ENCODE peak calls at places on chromosomes 16 and 17, in nine cellular contexts. Y is body of pancreas; B is ovary; F is NCI-H510A; M is activated T-helper 2 cell treated with anti-CD3 and anti-CD28 coated beads, Interferon-gamma antibody, Interleukin-2, Interleukin-4, amounts not matched to agents 10 μg/mL and 5 μg/mL and 100 μg/mL, durations not matched to agents 14 hours and 24 hours and 36 hours; T is stomach; J is stimulated activated CD8-positive, alpha-beta memory T cell treated with anti-CD3 and anti-CD28 coated beads, Interleukin-15, amount 100 ng/mL, for 24 hours; N is EH; U is foreskin fibroblast. L is an unnamed sample.

GRCh38 chr17:33925650-33926049 is 329.4 kb upstream of the CCL2 start:
- DNase-seq in Y (no peak), B (no peak), F (no peak), M (no peak), T (no peak), J (no peak), N (no peak), U (no peak), L (no peak)

GRCh38 chr16:67128417-67128816 is 18.7 kb downstream of the PHAF1 start:
- DNase-seq in Y (no peak), B (no peak), F (no peak), M (no peak), T (no peak), J (no peak), N (no peak), U (no peak), L (no peak)

GRCh38 chr17:57040571-57040970 is 44.5 kb upstream of the AKAP1 start:
- DNase-seq in Y (no peak), B (no peak), F (no peak), M (no peak), T (no peak), J (no peak), N (no peak), U (no peak), L (no peak)

GRCh38 chr17:30332057-30332542 is 1.8 kb downstream of the TMIGD1 start:
- DNase-seq in Y (no peak), B (no peak), F (no peak), M (peak; percentile 51), T (no peak), J (no peak), N (peak; percentile 89), U (peak; percentile 60), L (peak; percentile 81)

GRCh38 chr17:36131436-36131835 is 27.8 kb downstream of the CCL4 start:
- DNase-seq in Y (no peak), B (no peak), F (no peak), M (no peak), T (no peak), J (no peak), N (no peak), U (no peak), L (no peak)

GRCh38 chr17:64315032-64315490 is 52.0 kb upstream of the TEX2 start:
- DNase-seq in Y (peak; percentile 69), B (peak; percentile 97), F (no peak), M (no peak), T (peak; percentile 79), J (no peak), N (peak; percentile 38), U (peak; percentile 15), L (no peak)

GRCh38 chr17:3961564-3962047 is 2.6 kb downstream of the ATP2A3 start:
- DNase-seq in Y (no peak), B (no peak), F (no peak), M (no peak), T (no peak), J (no peak), N (no peak), U (no peak), L (no peak)

GRCh38 chr16:12578001-12578400 is 225.7 kb downstream of the CPPED1 start:
- DNase-seq in Y (no peak), B (no peak), F (no peak), M (no peak), T (no peak), J (no peak), N (no peak), U (no peak), L (no peak)

GRCh38 chr17:57084361-57084801 is 665 bp upstream of the AKAP1 start:
- DNase-seq in Y (no peak), B (no peak), F (no peak), M (no peak), T (no peak), J (no peak), N (no peak), U (no peak), L (no peak)

GRCh38 chr17:37090941-37091340 is 142.2 kb downstream of the AATF start:
- DNase-seq in Y (no peak), B (no peak), F (no peak), M (no peak), T (no peak), J (no peak), N (no peak), U (no peak), L (no peak)

GRCh38 chr17:77674358-77674757 is 284.1 kb upstream of the TNRC6C start:
- DNase-seq in Y (no peak), B (no peak), F (no peak), M (no peak), T (no peak), J (no peak), N (no peak), U (no peak), L (no peak)

GRCh38 chr16:67248401-67249177 is at the start of gene SLC9A5:
- DNase-seq in Y (no peak), B (peak; percentile 65), F (no peak), M (peak; percentile 32), T (no peak), J (no peak), N (peak; percentile 46), U (no peak), L (no peak)

GRCh38 chr16:5502467-5502869 is 404.9 kb upstream of the EEF2KMT start:
- DNase-seq in Y (no peak), B (no peak), F (no peak), M (no peak), T (no peak), J (no peak), N (no peak), U (no peak), L (no peak)

GRCh38 chr17:34408439-34408838 is 45.4 kb upstream of the CCL1 start:
- DNase-seq in Y (no peak), B (no peak), F (no peak), M (no peak), T (no peak), J (no peak), N (no peak), U (no peak), L (no peak)

GRCh38 chr16:17951273-17951845 is 385.2 kb downstream of the NPIPA8 start:
- DNase-seq in Y (no peak), B (no peak), F (no peak), M (no peak), T (no peak), J (no peak), N (peak; percentile 71), U (no peak), L (no peak)

GRCh38 chr17:50264263-50265113 is 9.8 kb upstream of the TMEM92 start:
- DNase-seq in Y (no peak), B (peak; percentile 67), F (no peak), M (no peak), T (no peak), J (no peak), N (peak; percentile 75), U (peak; percentile 66), L (no peak)

GRCh38 chr17:37756060-37756459 is 11.2 kb upstream of the HNF1B start:
- DNase-seq in Y (no peak), B (no peak), F (no peak), M (no peak), T (no peak), J (no peak), N (peak; percentile 19), U (no peak), L (no peak)

L was measured in naive thymus-derived CD4-positive, alpha-beta T cell.